ENCODE peak calls at places on chromosomes 6 and 20, in ten cellular contexts. One of them, this sample, is unnamed.

GRCh38 chr6:1118287-1118647 is 193.6 kb upstream of the FOXQ1 start:
- DNase-seq in dorsolateral prefrontal cortex: no peak
- DNase-seq in choroid plexus epithelial cell: peak; percentile 31
- DNase-seq in mesenchymal stem cell: no peak
- DNase-seq in epithelial cell of esophagus: no peak
- DNase-seq in neural progenitor cell: no peak
- DNase-seq in fibroblast of mammary gland: no peak
- DNase-seq in fibroblast of pulmonary artery: no peak
- DNase-seq in left ventricle myocardium inferior: no peak
- DNase-seq in GM06990: no peak
- DNase-seq in this sample: no peak

GRCh38 chr6:138302554-138302953 is 75.2 kb upstream of the SMIM28 start:
- DNase-seq in dorsolateral prefrontal cortex: no peak
- DNase-seq in choroid plexus epithelial cell: no peak
- DNase-seq in mesenchymal stem cell: no peak
- DNase-seq in epithelial cell of esophagus: no peak
- DNase-seq in neural progenitor cell: no peak
- DNase-seq in fibroblast of mammary gland: no peak
- DNase-seq in fibroblast of pulmonary artery: no peak
- DNase-seq in left ventricle myocardium inferior: no peak
- DNase-seq in GM06990: no peak
- DNase-seq in this sample: no peak

GRCh38 chr6:156028310-156029131 is 572.9 kb upstream of the NOX3 start:
- DNase-seq in dorsolateral prefrontal cortex: no peak
- DNase-seq in choroid plexus epithelial cell: no peak
- DNase-seq in mesenchymal stem cell: peak; percentile 52
- DNase-seq in epithelial cell of esophagus: no peak
- DNase-seq in neural progenitor cell: no peak
- DNase-seq in fibroblast of mammary gland: no peak
- DNase-seq in fibroblast of pulmonary artery: no peak
- DNase-seq in left ventricle myocardium inferior: no peak
- DNase-seq in GM06990: no peak
- DNase-seq in this sample: no peak

GRCh38 chr6:36025260-36025931 is 955 bp upstream of the SLC26A8 start:
- DNase-seq in dorsolateral prefrontal cortex: no peak
- DNase-seq in choroid plexus epithelial cell: peak; percentile 19
- DNase-seq in mesenchymal stem cell: peak; percentile 37
- DNase-seq in epithelial cell of esophagus: no peak
- DNase-seq in neural progenitor cell: no peak
- DNase-seq in fibroblast of mammary gland: peak; percentile 47
- DNase-seq in fibroblast of pulmonary artery: peak; percentile 84
- DNase-seq in left ventricle myocardium inferior: no peak
- DNase-seq in GM06990: no peak
- DNase-seq in this sample: no peak

GRCh38 chr6:108944707-108945685 is 96.8 kb downstream of the ARMC2 start:
- DNase-seq in dorsolateral prefrontal cortex: no peak
- DNase-seq in choroid plexus epithelial cell: peak; percentile 88
- DNase-seq in mesenchymal stem cell: peak; percentile 53
- DNase-seq in epithelial cell of esophagus: peak; percentile 48
- DNase-seq in neural progenitor cell: no peak
- DNase-seq in fibroblast of mammary gland: peak; percentile 96
- DNase-seq in fibroblast of pulmonary artery: peak; percentile 97
- DNase-seq in left ventricle myocardium inferior: peak; percentile 69
- DNase-seq in GM06990: no peak
- DNase-seq in this sample: peak; percentile 94

GRCh38 chr6:41335943-41336342 is 535 bp downstream of the NCR2 start:
- DNase-seq in dorsolateral prefrontal cortex: no peak
- DNase-seq in choroid plexus epithelial cell: no peak
- DNase-seq in mesenchymal stem cell: no peak
- DNase-seq in epithelial cell of esophagus: no peak
- DNase-seq in neural progenitor cell: no peak
- DNase-seq in fibroblast of mammary gland: no peak
- DNase-seq in fibroblast of pulmonary artery: no peak
- DNase-seq in left ventricle myocardium inferior: no peak
- DNase-seq in GM06990: no peak
- DNase-seq in this sample: no peak

GRCh38 chr6:53587291-53587690 is 42.4 kb upstream of the GCLC start:
- DNase-seq in dorsolateral prefrontal cortex: no peak
- DNase-seq in choroid plexus epithelial cell: no peak
- DNase-seq in mesenchymal stem cell: no peak
- DNase-seq in epithelial cell of esophagus: peak; percentile 75
- DNase-seq in neural progenitor cell: no peak
- DNase-seq in fibroblast of mammary gland: no peak
- DNase-seq in fibroblast of pulmonary artery: no peak
- DNase-seq in left ventricle myocardium inferior: no peak
- DNase-seq in GM06990: no peak
- DNase-seq in this sample: no peak

GRCh38 chr20:64238115-64238825 is 17.3 kb upstream of the PCMTD2 start:
- DNase-seq in dorsolateral prefrontal cortex: no peak
- DNase-seq in choroid plexus epithelial cell: no peak
- DNase-seq in mesenchymal stem cell: no peak
- DNase-seq in epithelial cell of esophagus: no peak
- DNase-seq in neural progenitor cell: no peak
- DNase-seq in fibroblast of mammary gland: no peak
- DNase-seq in fibroblast of pulmonary artery: no peak
- DNase-seq in left ventricle myocardium inferior: no peak
- DNase-seq in GM06990: no peak
- DNase-seq in this sample: no peak

GRCh38 chr6:169997187-169997929 is 245.9 kb downstream of the ERMARD start:
- DNase-seq in dorsolateral prefrontal cortex: no peak
- DNase-seq in choroid plexus epithelial cell: no peak
- DNase-seq in mesenchymal stem cell: no peak
- DNase-seq in epithelial cell of esophagus: peak; percentile 9
- DNase-seq in neural progenitor cell: no peak
- DNase-seq in fibroblast of mammary gland: no peak
- DNase-seq in fibroblast of pulmonary artery: no peak
- DNase-seq in left ventricle myocardium inferior: no peak
- DNase-seq in GM06990: no peak
- DNase-seq in this sample: no peak

GRCh38 chr6:147641511-147641910 is 133.0 kb downstream of the SAMD5 start:
- DNase-seq in dorsolateral prefrontal cortex: no peak
- DNase-seq in choroid plexus epithelial cell: no peak
- DNase-seq in mesenchymal stem cell: no peak
- DNase-seq in epithelial cell of esophagus: no peak
- DNase-seq in neural progenitor cell: no peak
- DNase-seq in fibroblast of mammary gland: no peak
- DNase-seq in fibroblast of pulmonary artery: no peak
- DNase-seq in left ventricle myocardium inferior: no peak
- DNase-seq in GM06990: no peak
- DNase-seq in this sample: no peak

GRCh38 chr20:35866446-35867202 is 87.7 kb downstream of the SCAND1 start:
- DNase-seq in dorsolateral prefrontal cortex: no peak
- DNase-seq in choroid plexus epithelial cell: peak; percentile 5
- DNase-seq in mesenchymal stem cell: peak; percentile 42
- DNase-seq in epithelial cell of esophagus: peak; percentile 38
- DNase-seq in neural progenitor cell: no peak
- DNase-seq in fibroblast of mammary gland: peak; percentile 43
- DNase-seq in fibroblast of pulmonary artery: peak; percentile 40
- DNase-seq in left ventricle myocardium inferior: no peak
- DNase-seq in GM06990: no peak
- DNase-seq in this sample: no peak

GRCh38 chr20:53706008-53706481 is 112.4 kb upstream of the ZNF217 start:
- DNase-seq in dorsolateral prefrontal cortex: no peak
- DNase-seq in choroid plexus epithelial cell: no peak
- DNase-seq in mesenchymal stem cell: no peak
- DNase-seq in epithelial cell of esophagus: peak; percentile 29
- DNase-seq in neural progenitor cell: no peak
- DNase-seq in fibroblast of mammary gland: no peak
- DNase-seq in fibroblast of pulmonary artery: peak; percentile 35
- DNase-seq in left ventricle myocardium inferior: no peak
- DNase-seq in GM06990: no peak
- DNase-seq in this sample: no peak

GRCh38 chr20:10034717-10035571 is at the start of gene ANKEF1:
- DNase-seq in dorsolateral prefrontal cortex: peak; percentile 77
- DNase-seq in choroid plexus epithelial cell: peak; percentile 58
- DNase-seq in mesenchymal stem cell: peak; percentile 52
- DNase-seq in epithelial cell of esophagus: peak; percentile 71
- DNase-seq in neural progenitor cell: peak; percentile 88
- DNase-seq in fibroblast of mammary gland: peak; percentile 8
- DNase-seq in fibroblast of pulmonary artery: peak; percentile 41
- DNase-seq in left ventricle myocardium inferior: peak; percentile 60
- DNase-seq in GM06990: peak; percentile 85
- DNase-seq in this sample: no peak

GRCh38 chr20:37445041-37445440 is 76.0 kb upstream of the NNAT start:
- DNase-seq in dorsolateral prefrontal cortex: no peak
- DNase-seq in choroid plexus epithelial cell: no peak
- DNase-seq in mesenchymal stem cell: no peak
- DNase-seq in epithelial cell of esophagus: no peak
- DNase-seq in neural progenitor cell: no peak
- DNase-seq in fibroblast of mammary gland: no peak
- DNase-seq in fibroblast of pulmonary artery: no peak
- DNase-seq in left ventricle myocardium inferior: no peak
- DNase-seq in GM06990: no peak
- DNase-seq in this sample: no peak

GRCh38 chr20:916825-917224 is 691 bp upstream of the ANGPT4 start:
- DNase-seq in dorsolateral prefrontal cortex: no peak
- DNase-seq in choroid plexus epithelial cell: no peak
- DNase-seq in mesenchymal stem cell: no peak
- DNase-seq in epithelial cell of esophagus: no peak
- DNase-seq in neural progenitor cell: peak; percentile 13
- DNase-seq in fibroblast of mammary gland: no peak
- DNase-seq in fibroblast of pulmonary artery: no peak
- DNase-seq in left ventricle myocardium inferior: no peak
- DNase-seq in GM06990: no peak
- DNase-seq in this sample: no peak

GRCh38 chr20:913306-913849 is 2.8 kb downstream of the ANGPT4 start:
- DNase-seq in dorsolateral prefrontal cortex: no peak
- DNase-seq in choroid plexus epithelial cell: no peak
- DNase-seq in mesenchymal stem cell: no peak
- DNase-seq in epithelial cell of esophagus: no peak
- DNase-seq in neural progenitor cell: no peak
- DNase-seq in fibroblast of mammary gland: no peak
- DNase-seq in fibroblast of pulmonary artery: no peak
- DNase-seq in left ventricle myocardium inferior: no peak
- DNase-seq in GM06990: no peak
- DNase-seq in this sample: no peak

GRCh38 chr20:917416-917815 is 1.3 kb upstream of the ANGPT4 start:
- DNase-seq in dorsolateral prefrontal cortex: no peak
- DNase-seq in choroid plexus epithelial cell: no peak
- DNase-seq in mesenchymal stem cell: no peak
- DNase-seq in epithelial cell of esophagus: no peak
- DNase-seq in neural progenitor cell: no peak
- DNase-seq in fibroblast of mammary gland: no peak
- DNase-seq in fibroblast of pulmonary artery: no peak
- DNase-seq in left ventricle myocardium inferior: no peak
- DNase-seq in GM06990: no peak
- DNase-seq in this sample: no peak

GRCh38 chr20:914727-915498 is 1.2 kb downstream of the ANGPT4 start:
- DNase-seq in dorsolateral prefrontal cortex: no peak
- DNase-seq in choroid plexus epithelial cell: no peak
- DNase-seq in mesenchymal stem cell: no peak
- DNase-seq in epithelial cell of esophagus: no peak
- DNase-seq in neural progenitor cell: no peak
- DNase-seq in fibroblast of mammary gland: no peak
- DNase-seq in fibroblast of pulmonary artery: no peak
- DNase-seq in left ventricle myocardium inferior: no peak
- DNase-seq in GM06990: no peak
- DNase-seq in this sample: no peak

GRCh38 chr20:916125-916799 is at the start of gene ANGPT4:
- DNase-seq in dorsolateral prefrontal cortex: no peak
- DNase-seq in choroid plexus epithelial cell: peak; percentile 14
- DNase-seq in mesenchymal stem cell: no peak
- DNase-seq in epithelial cell of esophagus: no peak
- DNase-seq in neural progenitor cell: peak; percentile 40
- DNase-seq in fibroblast of mammary gland: no peak
- DNase-seq in fibroblast of pulmonary artery: no peak
- DNase-seq in left ventricle myocardium inferior: no peak
- DNase-seq in GM06990: no peak
- DNase-seq in this sample: no peak
- H3K4me3 ChIP-seq in dorsolateral prefrontal cortex: no peak within 1 kb of the TSS
- H3K4me3 ChIP-seq in choroid plexus epithelial cell: no peak within 1 kb of the TSS
- H3K4me3 ChIP-seq in mesenchymal stem cell: peak within 1 kb of the TSS; percentile 23
- H3K4me3 ChIP-seq in epithelial cell of esophagus: no peak within 1 kb of the TSS
- H3K4me3 ChIP-seq in neural progenitor cell: no peak within 1 kb of the TSS
- H3K4me3 ChIP-seq in fibroblast of mammary gland: no peak within 1 kb of the TSS
- H3K4me3 ChIP-seq in fibroblast of pulmonary artery: no peak within 1 kb of the TSS
- H3K4me3 ChIP-seq in left ventricle myocardium inferior: no peak within 1 kb of the TSS
- H3K4me3 ChIP-seq in GM06990: no peak within 1 kb of the TSS
- H3K4me3 ChIP-seq in this sample: no peak within 1 kb of the TSS

DNA sequence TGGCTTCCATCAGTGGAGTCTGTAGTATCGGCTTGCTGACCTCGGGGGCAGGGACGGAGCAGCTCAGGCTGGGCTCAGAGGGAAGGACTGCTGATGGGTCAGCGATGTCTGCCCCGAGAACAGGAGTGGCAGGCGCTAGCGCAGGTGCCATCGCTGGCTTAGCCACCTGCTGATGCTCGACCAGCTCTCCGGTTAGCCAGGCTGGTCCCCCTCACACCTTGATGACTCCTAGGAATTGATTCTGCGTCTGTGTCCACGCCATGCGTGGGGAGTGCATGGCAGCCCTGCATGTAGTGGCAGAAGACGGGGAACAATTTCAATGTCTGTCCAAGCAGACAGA is 6.6 kb downstream of the SS18L1 start:
- DNase-seq in dorsolateral prefrontal cortex: no peak
- DNase-seq in choroid plexus epithelial cell: no peak
- DNase-seq in mesenchymal stem cell: no peak
- DNase-seq in epithelial cell of esophagus: no peak
- DNase-seq in neural progenitor cell: no peak
- DNase-seq in fibroblast of mammary gland: no peak
- DNase-seq in fibroblast of pulmonary artery: no peak
- DNase-seq in left ventricle myocardium inferior: no peak
- DNase-seq in GM06990: no peak
- DNase-seq in this sample: no peak
- H3K4me3 ChIP-seq in dorsolateral prefrontal cortex: no peak overlapping the region
- H3K4me3 ChIP-seq in choroid plexus epithelial cell: no peak overlapping the region
- H3K4me3 ChIP-seq in mesenchymal stem cell: no peak overlapping the region
- H3K4me3 ChIP-seq in epithelial cell of esophagus: no peak overlapping the region
- H3K4me3 ChIP-seq in neural progenitor cell: no peak overlapping the region
- H3K4me3 ChIP-seq in fibroblast of mammary gland: no peak overlapping the region
- H3K4me3 ChIP-seq in fibroblast of pulmonary artery: no peak overlapping the region
- H3K4me3 ChIP-seq in left ventricle myocardium inferior: no peak overlapping the region
- H3K4me3 ChIP-seq in GM06990: no peak overlapping the region
- H3K4me3 ChIP-seq in this sample: no peak overlapping the region

GRCh38 chr6:38715016-38715809 is at the start of gene DNAH8:
- DNase-seq in dorsolateral prefrontal cortex: no peak
- DNase-seq in choroid plexus epithelial cell: no peak
- DNase-seq in mesenchymal stem cell: no peak
- DNase-seq in epithelial cell of esophagus: no peak
- DNase-seq in neural progenitor cell: no peak
- DNase-seq in fibroblast of mammary gland: no peak
- DNase-seq in fibroblast of pulmonary artery: no peak
- DNase-seq in left ventricle myocardium inferior: no peak
- DNase-seq in GM06990: no peak
- DNase-seq in this sample: no peak
- H3K4me3 ChIP-seq in dorsolateral prefrontal cortex: peak within 1 kb of the TSS; percentile 55
- H3K4me3 ChIP-seq in choroid plexus epithelial cell: peak within 1 kb of the TSS; percentile 55
- H3K4me3 ChIP-seq in mesenchymal stem cell: peak within 1 kb of the TSS; percentile 49
- H3K4me3 ChIP-seq in epithelial cell of esophagus: peak within 1 kb of the TSS; percentile 21
- H3K4me3 ChIP-seq in neural progenitor cell: no peak within 1 kb of the TSS
- H3K4me3 ChIP-seq in fibroblast of mammary gland: peak within 1 kb of the TSS; percentile 3
- H3K4me3 ChIP-seq in fibroblast of pulmonary artery: peak within 1 kb of the TSS; percentile 42
- H3K4me3 ChIP-seq in left ventricle myocardium inferior: peak within 1 kb of the TSS; percentile 59
- H3K4me3 ChIP-seq in GM06990: peak within 1 kb of the TSS; percentile 36
- H3K4me3 ChIP-seq in this sample: peak within 1 kb of the TSS; percentile 47

DNA sequence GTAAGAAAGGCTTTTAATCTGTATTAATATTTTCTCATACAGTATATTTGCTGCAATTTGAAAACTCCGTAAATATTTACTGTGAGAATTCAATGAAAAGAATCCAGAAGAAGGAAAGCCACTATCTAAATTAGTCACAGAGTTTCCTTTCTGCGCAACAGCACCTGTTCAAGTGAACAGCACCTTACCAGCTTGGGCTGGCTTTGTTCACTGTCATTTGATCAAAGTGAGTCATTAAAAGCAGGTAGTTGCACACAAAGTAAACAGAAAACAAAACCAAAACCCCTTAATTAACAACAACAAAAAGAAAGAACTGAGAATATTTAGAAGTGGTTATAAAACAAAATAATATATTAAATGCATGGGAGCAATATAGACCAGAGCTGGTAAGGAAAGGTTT is 12.8 kb downstream of the SMLR1 start:
- DNase-seq in dorsolateral prefrontal cortex: no peak
- DNase-seq in choroid plexus epithelial cell: no peak
- DNase-seq in mesenchymal stem cell: no peak
- DNase-seq in epithelial cell of esophagus: peak; percentile 35
- DNase-seq in neural progenitor cell: no peak
- DNase-seq in fibroblast of mammary gland: no peak
- DNase-seq in fibroblast of pulmonary artery: no peak
- DNase-seq in left ventricle myocardium inferior: no peak
- DNase-seq in GM06990: no peak
- DNase-seq in this sample: no peak
- H3K4me3 ChIP-seq in dorsolateral prefrontal cortex: no peak overlapping the region
- H3K4me3 ChIP-seq in choroid plexus epithelial cell: no peak overlapping the region
- H3K4me3 ChIP-seq in mesenchymal stem cell: no peak overlapping the region
- H3K4me3 ChIP-seq in epithelial cell of esophagus: no peak overlapping the region
- H3K4me3 ChIP-seq in neural progenitor cell: no peak overlapping the region
- H3K4me3 ChIP-seq in fibroblast of mammary gland: no peak overlapping the region
- H3K4me3 ChIP-seq in fibroblast of pulmonary artery: no peak overlapping the region
- H3K4me3 ChIP-seq in left ventricle myocardium inferior: no peak overlapping the region
- H3K4me3 ChIP-seq in GM06990: no peak overlapping the region
- H3K4me3 ChIP-seq in this sample: no peak overlapping the region